ENCODE peak calls at places on chromosomes 1 and 21, in seven cellular contexts. A, N, P, Q, H, G and Z are unnamed samples.

GRCh38 chr1:205672395-205672889 is 7.9 kb downstream of the SLC45A3 start:
- DNase-seq in N (no peak), H (no peak), A (no peak), P (no peak), G (no peak), Q (no peak), Z (no peak)

GRCh38 chr1:54125671-54126070 is 27.1 kb downstream of the CDCP2 start:
- DNase-seq in G (no peak), P (no peak), N (no peak), H (no peak), A (peak), Q (no peak), Z (no peak)

GRCh38 chr21:45029298-45029967 is 44.9 kb upstream of the ADARB1 start:
- DNase-seq in Q (peak), G (peak), P (peak), A (peak), H (no peak), N (no peak), Z (no peak)

GRCh38 chr1:55472115-55472514 is 257.0 kb upstream of the USP24 start:
- DNase-seq in H (no peak), Q (no peak), P (no peak), G (no peak), N (no peak), A (no peak), Z (no peak)

GRCh38 chr1:32329931-32330466 is 6.0 kb downstream of the MARCKSL1 start:
- DNase-seq in P (no peak), H (no peak), Q (no peak), N (no peak), A (no peak), G (no peak), Z (no peak)

GRCh38 chr1:54875000-54875399 is 12.0 kb downstream of the DHCR24 start:
- DNase-seq in A (no peak), H (no peak), Q (no peak), G (no peak), N (no peak), P (no peak), Z (no peak)

GRCh38 chr1:13624526-13624925 is 40.9 kb downstream of the PDPN start:
- DNase-seq in A (no peak), N (no peak), P (no peak), G (no peak), Q (no peak), H (no peak), Z (no peak)

GRCh38 chr1:33338495-33339211 is 17.8 kb upstream of the A3GALT2 start:
- DNase-seq in A (peak), N (no peak), P (no peak), H (peak), G (peak), Q (no peak), Z (peak)

GRCh38 chr1:222167111-222167510 is 380.8 kb downstream of the HHIPL2 start:
- DNase-seq in Q (no peak), P (no peak), A (no peak), H (peak), G (no peak), N (peak), Z (peak)

GRCh38 chr1:42658880-42659337 is 686 bp downstream of the PPIH start:
- DNase-seq in Q (peak), N (no peak), P (no peak), A (no peak), G (no peak), H (no peak), Z (no peak)

GRCh38 chr1:85683292-85684025 is 24.8 kb downstream of the ZNHIT6 start:
- DNase-seq in N (no peak), G (no peak), H (no peak), P (no peak), Q (no peak), A (no peak), Z (no peak)

GRCh38 chr1:19472174-19472573 is 13.2 kb downstream of the CAPZB start:
- DNase-seq in G (no peak), Q (no peak), P (no peak), H (no peak), A (no peak), N (no peak), Z (no peak)

GRCh38 chr1:19858894-19859293 is 23.3 kb upstream of the OTUD3 start:
- DNase-seq in Q (no peak), H (no peak), P (no peak), G (no peak), A (no peak), N (no peak), Z (no peak)